ENCODE peak calls at places on chromosomes 16 and 17, in eight cellular contexts. One of them, this sample, is unnamed.
A peak's percentile ranks its signal among the peaks of the same experiment; 100 is the strongest.

GRCh38 chr17:76968707-76969597 is 100.7 kb downstream of the MGAT5B start:
- DNase-seq in cardiac fibroblast: no peak
- DNase-seq in fibroblast of mammary gland: no peak
- DNase-seq in AG09319: no peak
- DNase-seq in CD4-positive, alpha-beta T cell: peak; percentile 49
- DNase-seq in A549: no peak
- DNase-seq in mucosa of descending colon: peak; percentile 34
- DNase-seq in esophagus squamous epithelium: no peak
- DNase-seq in this sample: peak; percentile 40

GRCh38 chr17:69818467-69818866 is 256.6 kb upstream of the KCNJ16 start:
- DNase-seq in cardiac fibroblast: peak; percentile 40
- DNase-seq in fibroblast of mammary gland: no peak
- DNase-seq in AG09319: no peak
- DNase-seq in CD4-positive, alpha-beta T cell: no peak
- DNase-seq in A549: no peak
- DNase-seq in mucosa of descending colon: no peak
- DNase-seq in esophagus squamous epithelium: no peak
- DNase-seq in this sample: no peak

GRCh38 chr17:34071891-34072420 is 183.1 kb upstream of the CCL2 start:
- DNase-seq in cardiac fibroblast: no peak
- DNase-seq in fibroblast of mammary gland: no peak
- DNase-seq in AG09319: no peak
- DNase-seq in CD4-positive, alpha-beta T cell: no peak
- DNase-seq in A549: no peak
- DNase-seq in mucosa of descending colon: no peak
- DNase-seq in esophagus squamous epithelium: no peak
- DNase-seq in this sample: no peak

GRCh38 chr16:10880609-10881452 is 3.8 kb downstream of the CIITA start:
- DNase-seq in cardiac fibroblast: no peak
- DNase-seq in fibroblast of mammary gland: no peak
- DNase-seq in AG09319: no peak
- DNase-seq in CD4-positive, alpha-beta T cell: no peak
- DNase-seq in A549: no peak
- DNase-seq in mucosa of descending colon: no peak
- DNase-seq in esophagus squamous epithelium: no peak
- DNase-seq in this sample: no peak

GRCh38 chr16:29312835-29313558 is 93.5 kb downstream of the NPIPB11 start:
- DNase-seq in cardiac fibroblast: no peak
- DNase-seq in fibroblast of mammary gland: no peak
- DNase-seq in AG09319: no peak
- DNase-seq in CD4-positive, alpha-beta T cell: no peak
- DNase-seq in A549: no peak
- DNase-seq in mucosa of descending colon: no peak
- DNase-seq in esophagus squamous epithelium: no peak
- DNase-seq in this sample: no peak

GRCh38 chr17:57519199-57519598 is 225.9 kb downstream of the CCDC182 start:
- DNase-seq in cardiac fibroblast: peak; percentile 19
- DNase-seq in fibroblast of mammary gland: no peak
- DNase-seq in AG09319: peak; percentile 8
- DNase-seq in CD4-positive, alpha-beta T cell: no peak
- DNase-seq in A549: no peak
- DNase-seq in mucosa of descending colon: no peak
- DNase-seq in esophagus squamous epithelium: no peak
- DNase-seq in this sample: peak; percentile 30

GRCh38 chr17:60724647-60725046 is 47.0 kb downstream of the BCAS3 start:
- DNase-seq in cardiac fibroblast: no peak
- DNase-seq in fibroblast of mammary gland: no peak
- DNase-seq in AG09319: no peak
- DNase-seq in CD4-positive, alpha-beta T cell: no peak
- DNase-seq in A549: no peak
- DNase-seq in mucosa of descending colon: no peak
- DNase-seq in esophagus squamous epithelium: no peak
- DNase-seq in this sample: no peak

GRCh38 chr17:49880291-49881053 is 32.6 kb upstream of the TAC4 start:
- DNase-seq in cardiac fibroblast: peak; percentile 56
- DNase-seq in fibroblast of mammary gland: peak; percentile 50
- DNase-seq in AG09319: peak; percentile 15
- DNase-seq in CD4-positive, alpha-beta T cell: peak; percentile 70
- DNase-seq in A549: peak; percentile 99
- DNase-seq in mucosa of descending colon: peak; percentile 73
- DNase-seq in esophagus squamous epithelium: no peak
- DNase-seq in this sample: peak; percentile 89

GRCh38 chr16:10514369-10515055 is 65.9 kb downstream of the EMP2 start:
- DNase-seq in cardiac fibroblast: peak; percentile 83
- DNase-seq in fibroblast of mammary gland: peak; percentile 77
- DNase-seq in AG09319: peak; percentile 39
- DNase-seq in CD4-positive, alpha-beta T cell: peak; percentile 30
- DNase-seq in A549: peak; percentile 40
- DNase-seq in mucosa of descending colon: peak; percentile 74
- DNase-seq in esophagus squamous epithelium: no peak
- DNase-seq in this sample: peak; percentile 57

GRCh38 chr17:75793453-75793852 is 8.8 kb downstream of the UNK start:
- DNase-seq in cardiac fibroblast: no peak
- DNase-seq in fibroblast of mammary gland: no peak
- DNase-seq in AG09319: no peak
- DNase-seq in CD4-positive, alpha-beta T cell: no peak
- DNase-seq in A549: no peak
- DNase-seq in mucosa of descending colon: no peak
- DNase-seq in esophagus squamous epithelium: no peak
- DNase-seq in this sample: no peak

GRCh38 chr17:65103896-65104295 is 33.3 kb upstream of the RGS9 start:
- DNase-seq in cardiac fibroblast: peak; percentile 56
- DNase-seq in fibroblast of mammary gland: no peak
- DNase-seq in AG09319: no peak
- DNase-seq in CD4-positive, alpha-beta T cell: no peak
- DNase-seq in A549: no peak
- DNase-seq in mucosa of descending colon: no peak
- DNase-seq in esophagus squamous epithelium: no peak
- DNase-seq in this sample: no peak

GRCh38 chr16:87308826-87309225 is 8.4 kb downstream of the C16orf95 start:
- DNase-seq in cardiac fibroblast: no peak
- DNase-seq in fibroblast of mammary gland: no peak
- DNase-seq in AG09319: no peak
- DNase-seq in CD4-positive, alpha-beta T cell: no peak
- DNase-seq in A549: no peak
- DNase-seq in mucosa of descending colon: no peak
- DNase-seq in esophagus squamous epithelium: no peak
- DNase-seq in this sample: no peak

GRCh38 chr17:76350463-76350862 is 3.3 kb downstream of the PRPSAP1 start:
- DNase-seq in cardiac fibroblast: no peak
- DNase-seq in fibroblast of mammary gland: no peak
- DNase-seq in AG09319: no peak
- DNase-seq in CD4-positive, alpha-beta T cell: no peak
- DNase-seq in A549: no peak
- DNase-seq in mucosa of descending colon: no peak
- DNase-seq in esophagus squamous epithelium: no peak
- DNase-seq in this sample: no peak

DNA sequence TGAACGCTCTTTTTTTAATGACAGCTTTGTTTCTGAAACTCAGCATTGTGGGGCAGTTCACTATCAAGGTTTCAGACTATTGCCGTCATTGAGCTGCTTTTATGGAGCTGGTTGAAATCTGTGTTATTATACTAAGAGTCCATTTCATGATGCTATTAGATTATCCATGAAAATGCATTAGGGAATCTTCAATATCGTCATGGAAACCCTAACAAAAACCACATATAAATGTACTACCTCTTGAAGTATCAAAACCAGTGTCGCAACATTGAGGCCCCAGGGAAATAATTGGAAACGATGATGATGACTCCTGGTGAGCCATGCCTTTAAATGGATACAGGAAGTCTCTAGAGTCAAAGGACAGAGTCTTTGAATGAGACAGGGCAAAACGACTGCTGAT is 231.6 kb upstream of the CPHXL start:
- DNase-seq in cardiac fibroblast: no peak
- DNase-seq in fibroblast of mammary gland: peak; percentile 13
- DNase-seq in AG09319: no peak
- DNase-seq in CD4-positive, alpha-beta T cell: no peak
- DNase-seq in A549: no peak
- DNase-seq in mucosa of descending colon: no peak
- DNase-seq in esophagus squamous epithelium: no peak
- DNase-seq in this sample: no peak
- TF ChIP-seq CTCF in cardiac fibroblast: no peak
- TF ChIP-seq CTCF in fibroblast of mammary gland: no peak
- TF ChIP-seq CTCF in AG09319: no peak
- TF ChIP-seq CTCF in CD4-positive, alpha-beta T cell: no peak
- TF ChIP-seq CTCF in A549: no peak
- TF ChIP-seq CTCF in mucosa of descending colon: no peak
- TF ChIP-seq CTCF in esophagus squamous epithelium: no peak
- TF ChIP-seq CTCF in this sample: no peak

DNA sequence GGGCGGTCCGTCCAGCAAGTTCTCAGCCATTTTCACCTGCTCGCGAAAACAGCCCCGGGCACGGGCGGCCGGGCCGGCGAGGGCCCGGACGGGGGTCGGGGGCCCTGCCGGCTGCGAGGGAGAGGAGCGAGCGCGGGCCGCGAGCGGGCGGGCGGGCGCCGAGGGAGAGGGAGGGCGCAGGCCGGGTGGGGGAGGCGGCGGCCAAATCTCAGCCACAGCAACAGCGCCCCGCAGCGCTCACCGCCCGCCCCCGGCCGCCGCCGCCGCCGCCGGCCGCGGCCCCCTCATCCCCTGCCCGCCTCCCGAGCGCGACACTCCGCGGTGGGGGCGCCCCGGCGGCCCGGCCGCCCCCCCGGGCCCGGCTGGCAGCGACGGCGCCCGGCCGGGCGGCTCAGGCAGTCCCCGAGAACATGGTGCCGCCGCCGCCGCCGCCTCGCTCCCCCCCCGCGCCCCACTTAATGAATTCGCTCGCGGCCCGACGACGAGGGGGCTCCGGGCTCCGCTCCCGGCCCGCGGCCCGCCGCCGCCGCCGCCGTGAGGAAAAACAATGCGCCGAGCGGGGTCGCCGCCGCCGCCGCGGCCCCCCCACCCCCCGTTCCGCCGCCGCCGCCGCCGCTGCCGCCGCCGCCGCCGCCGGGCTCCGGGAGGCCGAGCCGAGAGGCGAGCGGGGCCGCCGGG is 487 bp downstream of the CREBBP start:
- DNase-seq in cardiac fibroblast: peak; percentile 50
- DNase-seq in fibroblast of mammary gland: peak; percentile 45
- DNase-seq in AG09319: no peak
- DNase-seq in CD4-positive, alpha-beta T cell: peak; percentile 69
- DNase-seq in A549: peak; percentile 27
- DNase-seq in mucosa of descending colon: peak; percentile 80
- DNase-seq in esophagus squamous epithelium: no peak
- DNase-seq in this sample: peak; percentile 71
- TF ChIP-seq CTCF in cardiac fibroblast: no peak
- TF ChIP-seq CTCF in fibroblast of mammary gland: no peak
- TF ChIP-seq CTCF in AG09319: peak; percentile 17
- TF ChIP-seq CTCF in CD4-positive, alpha-beta T cell: no peak
- TF ChIP-seq CTCF in A549: peak; percentile 74
- TF ChIP-seq CTCF in mucosa of descending colon: no peak
- TF ChIP-seq CTCF in esophagus squamous epithelium: peak; percentile 23
- TF ChIP-seq CTCF in this sample: no peak

GRCh38 chr16:73179671-73180370 is 131.9 kb upstream of the ZFHX3 start:
- DNase-seq in cardiac fibroblast: no peak
- DNase-seq in fibroblast of mammary gland: no peak
- DNase-seq in AG09319: no peak
- DNase-seq in CD4-positive, alpha-beta T cell: no peak
- DNase-seq in A549: no peak
- DNase-seq in mucosa of descending colon: no peak
- DNase-seq in esophagus squamous epithelium: no peak
- DNase-seq in this sample: no peak

GRCh38 chr16:73186752-73187151 is 138.8 kb upstream of the ZFHX3 start:
- DNase-seq in cardiac fibroblast: no peak
- DNase-seq in fibroblast of mammary gland: no peak
- DNase-seq in AG09319: no peak
- DNase-seq in CD4-positive, alpha-beta T cell: no peak
- DNase-seq in A549: no peak
- DNase-seq in mucosa of descending colon: no peak
- DNase-seq in esophagus squamous epithelium: no peak
- DNase-seq in this sample: no peak

GRCh38 chr16:73185737-73186136 is 137.8 kb upstream of the ZFHX3 start:
- DNase-seq in cardiac fibroblast: no peak
- DNase-seq in fibroblast of mammary gland: no peak
- DNase-seq in AG09319: no peak
- DNase-seq in CD4-positive, alpha-beta T cell: no peak
- DNase-seq in A549: no peak
- DNase-seq in mucosa of descending colon: no peak
- DNase-seq in esophagus squamous epithelium: no peak
- DNase-seq in this sample: no peak

GRCh38 chr16:73187163-73187562 is 139.2 kb upstream of the ZFHX3 start:
- DNase-seq in cardiac fibroblast: no peak
- DNase-seq in fibroblast of mammary gland: no peak
- DNase-seq in AG09319: no peak
- DNase-seq in CD4-positive, alpha-beta T cell: no peak
- DNase-seq in A549: no peak
- DNase-seq in mucosa of descending colon: no peak
- DNase-seq in esophagus squamous epithelium: no peak
- DNase-seq in this sample: no peak

GRCh38 chr16:73183678-73184092 is 135.8 kb upstream of the ZFHX3 start:
- DNase-seq in cardiac fibroblast: peak; percentile 24
- DNase-seq in fibroblast of mammary gland: peak; percentile 33
- DNase-seq in AG09319: peak; percentile 45
- DNase-seq in CD4-positive, alpha-beta T cell: no peak
- DNase-seq in A549: no peak
- DNase-seq in mucosa of descending colon: no peak
- DNase-seq in esophagus squamous epithelium: no peak
- DNase-seq in this sample: no peak
- TF ChIP-seq CTCF in cardiac fibroblast: no peak
- TF ChIP-seq CTCF in fibroblast of mammary gland: no peak
- TF ChIP-seq CTCF in AG09319: peak; percentile 40
- TF ChIP-seq CTCF in CD4-positive, alpha-beta T cell: no peak
- TF ChIP-seq CTCF in A549: no peak
- TF ChIP-seq CTCF in mucosa of descending colon: no peak
- TF ChIP-seq CTCF in esophagus squamous epithelium: no peak
- TF ChIP-seq CTCF in this sample: no peak

DNA sequence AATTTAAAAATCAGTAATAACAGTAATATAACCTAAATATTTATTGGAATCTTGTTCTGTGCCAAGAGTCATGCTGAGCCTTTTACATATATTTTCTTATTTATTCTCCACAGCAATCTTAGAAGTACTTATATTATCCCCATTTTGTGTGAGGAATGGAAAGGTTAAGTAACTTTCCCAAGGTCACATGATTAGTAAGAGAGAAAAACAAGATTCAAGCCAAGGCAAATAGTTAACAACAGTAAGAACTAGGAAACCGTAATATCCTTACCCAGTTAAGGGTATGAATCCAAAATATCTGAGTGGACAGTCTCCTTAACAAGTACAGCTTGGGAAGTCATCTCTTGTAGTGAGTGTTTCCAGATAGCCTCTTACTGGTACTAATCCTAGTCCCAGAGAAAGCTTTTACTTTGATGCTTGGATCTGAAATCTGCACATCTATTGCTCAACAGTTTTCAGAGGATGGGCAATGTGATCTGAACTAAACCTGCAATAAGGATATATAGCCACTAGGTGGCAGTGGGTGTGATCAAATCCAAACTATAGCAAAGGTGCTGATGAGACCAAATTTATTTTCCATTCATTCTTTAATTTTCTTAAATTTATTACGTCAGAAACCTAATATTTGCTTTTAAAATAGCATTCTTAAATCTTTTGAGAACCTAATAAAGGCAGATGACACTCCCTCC is 23.3 kb downstream of the SHISA6 start:
- DNase-seq in cardiac fibroblast: peak; percentile 2
- DNase-seq in fibroblast of mammary gland: peak; percentile 3
- DNase-seq in AG09319: no peak
- DNase-seq in CD4-positive, alpha-beta T cell: no peak
- DNase-seq in A549: peak; percentile 15
- DNase-seq in mucosa of descending colon: no peak
- DNase-seq in esophagus squamous epithelium: no peak
- DNase-seq in this sample: no peak
- TF ChIP-seq CTCF in cardiac fibroblast: peak; percentile 17
- TF ChIP-seq CTCF in fibroblast of mammary gland: peak; percentile 27
- TF ChIP-seq CTCF in AG09319: no peak
- TF ChIP-seq CTCF in CD4-positive, alpha-beta T cell: no peak
- TF ChIP-seq CTCF in A549: peak; percentile 21
- TF ChIP-seq CTCF in mucosa of descending colon: peak; percentile 8
- TF ChIP-seq CTCF in esophagus squamous epithelium: peak; percentile 57
- TF ChIP-seq CTCF in this sample: peak; percentile 53

This sample was measured in endothelial cell.